ENCODE peak calls at places on chromosomes 13 and 19, in six cellular contexts. Q is uterus, Y is esophagus squamous epithelium, M is breast epithelium, R is stomach, K is right lobe of liver. F is an unnamed sample.

GRCh38 chr19:58395220-58395978 is at the start of gene RNF225:
- DNase-seq in M (peak), Y (no peak), K (no peak), Q (no peak), R (no peak), F (no peak)

GRCh38 chr19:29623726-29624488 is 17.8 kb downstream of the POP4 start:
- DNase-seq in R (no peak), K (no peak), Y (no peak), M (no peak), Q (no peak), F (no peak)

GRCh38 chr13:38419312-38419873 is 69.7 kb downstream of the UFM1 start:
- DNase-seq in R (no peak), Y (no peak), K (no peak), M (no peak), Q (no peak), F (no peak)

GRCh38 chr19:55165952-55166529 is 372 bp downstream of the DNAAF3 start:
- DNase-seq in M (peak), K (peak), Y (no peak), R (peak), Q (peak), F (peak)

GRCh38 chr13:30985637-30986205 is 53.3 kb downstream of the TEX26 start:
- DNase-seq in M (no peak), Y (no peak), R (no peak), Q (no peak), K (no peak), F (no peak)

GRCh38 chr19:15251010-15251748 is 18.9 kb upstream of the EPHX3 start:
- DNase-seq in Q (peak), R (no peak), Y (no peak), M (no peak), K (no peak), F (no peak)

GRCh38 chr19:33368074-33368864 is 5.2 kb upstream of the CEBPG start:
- DNase-seq in K (no peak), R (no peak), Y (no peak), M (no peak), Q (no peak), F (no peak)

GRCh38 chr19:33521480-33522370 is at the start of gene PEPD:
- DNase-seq in Y (peak), K (peak), Q (peak), R (peak), M (peak), F (peak)

GRCh38 chr13:113209336-113209879 is at the start of gene CUL4A:
- DNase-seq in R (peak), Q (peak), M (peak), K (peak), Y (no peak), F (peak)

GRCh38 chr19:7346488-7346971 is 2.2 kb upstream of the ARHGEF18 start:
- DNase-seq in Q (no peak), K (no peak), Y (no peak), R (no peak), M (no peak), F (no peak)

GRCh38 chr13:76976488-76976887 is 15.4 kb upstream of the CLN5 start:
- DNase-seq in Q (no peak), M (no peak), K (no peak), Y (no peak), R (no peak), F (no peak)

DNA sequence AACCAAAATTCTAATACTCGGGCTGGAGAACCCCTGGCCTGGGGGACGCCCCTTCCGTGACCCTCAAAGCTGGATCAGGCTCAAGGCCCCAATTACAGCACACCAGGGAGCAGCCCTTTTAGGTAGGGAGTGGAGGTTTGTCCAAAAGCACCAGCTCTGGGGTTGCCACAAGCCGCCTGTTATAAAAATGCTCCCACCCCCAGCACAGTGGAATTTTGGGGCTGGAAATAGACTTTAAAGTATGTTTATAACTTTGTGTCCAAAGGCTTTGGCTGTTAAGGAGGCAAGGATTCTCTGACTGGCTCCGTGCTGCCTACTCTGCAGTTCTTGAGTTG is 564 bp upstream of the GMIP start:
- DNase-seq in Y (no peak), Q (no peak), K (no peak), R (no peak), M (no peak), F (no peak)
- H3K4me3 ChIP-seq in Y (peak), Q (peak), K (peak), R (peak), M (peak), F (peak)

DNA sequence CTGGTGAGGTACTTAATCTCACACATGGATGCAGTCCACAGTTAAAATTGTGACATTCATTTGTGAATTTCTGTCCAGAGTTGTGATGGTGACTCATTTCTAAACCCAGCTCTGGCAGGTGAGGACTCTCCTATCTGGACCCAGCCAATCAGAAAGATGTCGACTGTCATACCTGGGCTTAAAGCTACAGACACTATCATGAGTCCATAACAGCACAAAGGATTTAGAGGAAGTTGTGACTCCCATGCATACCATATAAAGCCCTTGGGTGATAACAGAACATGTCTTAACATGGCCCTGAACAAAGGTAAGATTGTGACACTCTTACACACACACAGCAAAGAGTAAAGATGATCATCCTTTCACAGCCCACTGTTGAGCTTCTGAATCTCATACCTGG is 59.7 kb upstream of the ZNF724 start:
- DNase-seq in M (no peak), K (no peak), Q (no peak), Y (no peak), R (no peak), F (no peak)
- TF ChIP-seq POLR2A in M (no peak), K (no peak), Q (no peak), Y (no peak), R (no peak), F (no peak)

GRCh38 chr13:33236021-33236420 is 49.5 kb downstream of the STARD13 start:
- DNase-seq in Q (no peak), Y (no peak), M (no peak), R (no peak), K (no peak), F (no peak)

GRCh38 chr13:33233547-33233946 is 52.0 kb downstream of the STARD13 start:
- DNase-seq in Q (no peak), K (peak), R (no peak), Y (no peak), M (no peak), F (no peak)

GRCh38 chr13:33232883-33233282 is 52.7 kb downstream of the STARD13 start:
- DNase-seq in Y (no peak), R (no peak), Q (no peak), K (no peak), M (no peak), F (no peak)

GRCh38 chr13:33235564-33235963 is 50.0 kb downstream of the STARD13 start:
- DNase-seq in R (no peak), Y (no peak), K (no peak), M (no peak), Q (no peak), F (no peak)

DNA sequence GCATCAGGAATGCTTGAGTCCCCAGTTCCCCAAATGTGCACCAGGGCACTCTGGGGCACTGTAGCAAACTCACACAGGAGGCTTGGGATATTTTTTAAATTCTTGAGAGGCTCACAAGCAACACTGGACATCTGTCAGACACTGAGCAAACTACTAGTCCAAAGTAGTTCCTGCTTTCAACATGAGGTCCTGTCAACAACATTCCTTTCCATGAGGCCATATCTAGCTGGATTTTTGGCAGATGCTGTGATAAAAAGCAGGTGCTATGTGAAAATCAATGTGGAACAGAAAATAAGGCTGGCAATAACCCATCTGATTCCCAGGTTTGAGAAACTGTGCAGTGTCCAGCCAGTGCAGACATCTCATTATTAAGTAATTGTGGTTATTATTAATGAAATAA is 50.5 kb downstream of the STARD13 start:
- DNase-seq in R (no peak), K (no peak), Y (no peak), M (no peak), Q (no peak), F (no peak)
- H3K27ac ChIP-seq in R (peak), K (peak), Y (no peak), M (no peak), Q (no peak), F (peak)

DNA sequence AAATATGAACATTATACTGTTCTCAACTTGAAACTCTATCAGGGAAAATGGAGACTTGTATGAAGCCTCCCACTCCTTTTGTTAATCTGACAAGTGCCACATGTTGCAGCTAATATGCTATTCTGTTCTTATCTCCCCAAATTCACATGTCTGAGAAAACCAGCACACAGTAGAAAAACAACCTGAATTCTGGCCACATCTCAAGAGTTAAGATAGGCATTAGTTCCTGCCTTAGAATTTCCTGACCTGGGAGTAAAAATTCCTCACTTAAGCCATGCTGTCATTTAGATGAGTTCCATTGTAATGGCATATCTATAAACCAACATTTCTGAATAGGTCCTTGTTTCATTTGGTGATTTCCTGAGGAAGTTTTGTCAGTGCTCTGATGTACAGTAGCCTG is 1098.5 kb downstream of the EFNB2 start:
- DNase-seq in M (no peak), K (no peak), Y (no peak), Q (no peak), R (no peak), F (no peak)
- H3K4me3 ChIP-seq in M (no peak), K (no peak), Y (no peak), Q (no peak), R (no peak), F (no peak)

F was measured in heart left ventricle.